ENCODE peak calls at places on chromosomes 4 and X, in four cellular contexts. O, U, L and G are unnamed samples.

GRCh38 chr4:27154706-27155105 is 294.1 kb downstream of the STIM2 start:
- DNase-seq in O (no peak), U (no peak), L (no peak), G (no peak)

GRCh38 chrX:14083783-14084182 is 54.1 kb upstream of the GEMIN8 start:
- DNase-seq in O (no peak), U (no peak), L (no peak), G (no peak)

GRCh38 chrX:13669246-13669689 is 16.3 kb downstream of the TCEANC start:
- DNase-seq in O (no peak), U (peak), L (no peak), G (no peak)

GRCh38 chrX:2610246-2611170 is 80.6 kb upstream of the CD99 start:
- DNase-seq in O (no peak), U (no peak), L (no peak), G (no peak)

GRCh38 chr4:87365348-87365747 is 25.6 kb downstream of the HSD17B11 start:
- DNase-seq in O (no peak), U (no peak), L (no peak), G (no peak)

GRCh38 chr4:7978489-7978888 is 38.8 kb upstream of the AFAP1 start:
- DNase-seq in O (no peak), U (no peak), L (no peak), G (no peak)

GRCh38 chr4:76562161-76562560 is 127.1 kb downstream of the SHROOM3 start:
- DNase-seq in O (no peak), U (no peak), L (no peak), G (no peak)

GRCh38 chr4:8274772-8275241 is 5.3 kb downstream of the HTRA3 start:
- DNase-seq in O (peak), U (no peak), L (no peak), G (no peak)

GRCh38 chr4:78901882-78902281 is 37.4 kb downstream of the PAQR3 start:
- DNase-seq in O (no peak), U (no peak), L (no peak), G (no peak)

GRCh38 chr4:15506464-15506863 is 36.8 kb downstream of the CC2D2A start:
- DNase-seq in O (no peak), U (no peak), L (no peak), G (no peak)

GRCh38 chrX:147072747-147073146 is 258.2 kb upstream of the CXorf51A start:
- DNase-seq in O (no peak), U (no peak), L (no peak), G (no peak)

GRCh38 chrX:107659768-107660167 is 31.5 kb downstream of the PRPS1 start:
- DNase-seq in O (peak), U (peak), L (no peak), G (no peak)

GRCh38 chr4:82084747-82085146 is 289.0 kb downstream of the HNRNPD start:
- DNase-seq in O (no peak), U (no peak), L (no peak), G (no peak)

GRCh38 chr4:38157592-38157991 is 197.4 kb downstream of the PTTG2 start:
- DNase-seq in O (no peak), U (no peak), L (no peak), G (no peak)

GRCh38 chr4:15755781-15756180 is 22.3 kb upstream of the CD38 start:
- DNase-seq in O (no peak), U (no peak), L (no peak), G (no peak)

GRCh38 chrX:119455264-119455663 is 13.0 kb upstream of the SLC25A5 start:
- DNase-seq in O (no peak), U (no peak), L (no peak), G (no peak)

GRCh38 chr4:115292320-115293092 is 179.1 kb upstream of the NDST4 start:
- DNase-seq in O (no peak), U (no peak), L (no peak), G (no peak)

GRCh38 chr4:8642651-8643321 is 50.2 kb downstream of the CPZ start:
- DNase-seq in O (no peak), U (no peak), L (no peak), G (no peak)

GRCh38 chrX:108736509-108737479 is at the start of gene IRS4:
- DNase-seq in O (peak), U (no peak), L (peak), G (peak)

GRCh38 chrX:108737754-108738153 is 1.4 kb upstream of the IRS4 start:
- DNase-seq in O (no peak), U (no peak), L (no peak), G (no peak)

GRCh38 chrX:108734426-108734825 is 1.9 kb downstream of the IRS4 start:
- DNase-seq in O (peak), U (no peak), L (no peak), G (no peak)

GRCh38 chrX:108735087-108735679 is 1.2 kb downstream of the IRS4 start:
- DNase-seq in O (peak), U (no peak), L (peak), G (peak)

GRCh38 chrX:108735680-108736508 is 469 bp downstream of the IRS4 start:
- DNase-seq in O (peak), U (no peak), L (peak), G (peak)
- TF ChIP-seq TEAD4 in O (no peak), U (no peak), L (no peak), G (no peak)

DNA sequence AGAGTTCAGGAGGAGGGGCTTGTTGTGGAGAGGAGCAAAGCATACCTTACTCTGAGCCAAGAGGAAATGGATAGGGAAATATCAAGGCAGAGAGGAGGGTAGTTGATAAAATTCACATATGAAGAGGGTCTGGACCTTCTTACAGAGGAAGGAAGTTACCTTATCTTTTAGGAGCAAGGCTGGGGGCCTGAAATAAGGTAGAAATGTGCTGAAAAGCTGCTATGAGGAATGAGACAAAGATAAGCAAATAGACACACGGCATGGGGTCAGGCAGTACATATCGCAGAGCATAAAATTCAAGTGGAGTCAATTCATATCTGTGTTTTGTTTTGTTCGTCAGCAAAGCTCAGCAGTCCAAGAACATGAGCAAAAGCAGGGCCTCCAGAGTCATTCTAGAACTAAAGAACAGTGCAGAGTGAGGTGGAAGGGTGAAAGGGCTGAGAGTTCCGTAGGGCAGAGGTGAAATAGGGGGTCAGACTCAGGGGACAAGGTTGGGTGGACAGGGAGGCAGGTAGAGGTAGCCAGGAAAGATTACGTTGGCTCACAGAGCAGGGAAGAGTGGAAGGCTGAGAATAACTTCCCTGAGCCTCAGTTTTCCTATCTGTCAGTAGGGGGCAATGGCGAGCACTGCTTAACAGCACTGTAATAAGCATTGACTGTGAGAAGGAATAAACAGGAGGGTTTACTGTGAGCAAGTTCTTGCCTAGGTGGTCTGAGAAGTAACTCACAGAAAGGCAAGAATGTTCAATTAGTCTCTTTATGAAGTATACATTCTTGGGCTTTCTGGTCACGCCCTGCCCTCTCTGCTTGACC is 9.2 kb downstream of the VSIG4 start:
- DNase-seq in O (peak), U (peak), L (peak), G (peak)
- TF ChIP-seq TEAD4 in O (no peak), U (no peak), L (no peak), G (no peak)

DNA sequence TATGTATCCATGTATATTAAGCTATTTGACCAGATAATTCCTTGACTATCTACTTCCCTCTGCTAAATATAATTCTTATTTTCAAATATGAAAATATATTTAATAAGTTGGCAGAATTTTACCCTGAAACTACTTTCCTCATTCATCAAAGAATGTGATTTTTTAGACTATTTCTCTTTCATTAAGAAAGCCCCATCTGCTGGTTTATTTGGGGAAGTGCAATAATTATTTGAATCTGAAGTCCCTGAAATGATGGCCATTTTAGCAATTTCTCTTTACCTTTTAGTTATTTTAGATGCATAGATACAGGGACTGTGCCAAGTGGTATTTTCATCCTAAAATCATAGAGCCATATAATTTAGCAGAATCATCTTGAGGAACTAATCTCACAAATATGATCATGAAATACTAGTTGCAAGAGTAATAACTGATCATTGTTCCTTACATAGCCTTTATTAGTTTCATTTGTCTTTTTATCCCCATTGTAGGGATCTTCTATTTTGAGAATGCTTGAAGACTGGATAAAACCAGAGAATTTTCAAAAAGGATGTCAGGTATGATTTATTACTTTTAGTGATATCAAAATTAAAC is 39.0 kb downstream of the ENPEP start:
- DNase-seq in O (peak), U (peak), L (no peak), G (no peak)
- TF ChIP-seq TEAD4 in O (no peak), U (no peak), L (no peak), G (no peak)

GRCh38 chrX:19627533-19627932 is 112.2 kb upstream of the MAP3K15 start:
- DNase-seq in O (no peak), U (no peak), L (no peak), G (no peak)

GRCh38 chrX:19629541-19629940 is 114.2 kb upstream of the MAP3K15 start:
- DNase-seq in O (peak), U (no peak), L (no peak), G (no peak)

GRCh38 chrX:19630776-19631707 is 115.7 kb upstream of the MAP3K15 start:
- DNase-seq in O (no peak), U (no peak), L (no peak), G (no peak)

GRCh38 chrX:19628006-19628575 is 112.8 kb upstream of the MAP3K15 start:
- DNase-seq in O (no peak), U (no peak), L (no peak), G (no peak)

DNA sequence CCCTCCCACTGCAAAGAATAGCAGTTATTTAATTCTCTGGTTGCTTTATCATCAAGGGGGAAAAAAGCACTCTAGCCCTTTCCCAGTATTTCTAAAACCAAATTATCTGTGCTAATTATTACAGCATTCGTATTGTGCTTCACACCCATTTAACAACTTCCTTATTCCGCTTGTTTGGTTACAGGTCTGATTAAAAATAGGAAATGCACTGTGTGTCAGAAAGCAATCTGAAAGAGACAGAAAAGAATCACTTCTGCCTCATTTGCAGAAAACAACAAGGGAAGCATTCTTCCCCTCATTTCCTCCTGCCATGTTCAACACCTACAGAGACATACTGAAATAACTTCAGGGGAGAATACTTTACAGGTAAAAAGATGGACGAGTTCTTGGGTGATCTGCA is 114.9 kb upstream of the MAP3K15 start:
- DNase-seq in O (no peak), U (no peak), L (no peak), G (no peak)
- TF ChIP-seq TEAD4 in O (no peak), U (no peak), L (no peak), G (no peak)

GRCh38 chr4:4720671-4721070 is 138.8 kb upstream of the MSX1 start:
- DNase-seq in O (no peak), U (no peak), L (no peak), G (no peak)
- TF ChIP-seq TEAD4 in O (no peak), U (no peak), L (no peak), G (no peak)

GRCh38 chr4:137509855-137510282 is 22.4 kb downstream of the PCDH18 start:
- DNase-seq in O (no peak), U (no peak), L (no peak), G (no peak)
- TF ChIP-seq TEAD4 in O (no peak), U (no peak), L (no peak), G (no peak)

GRCh38 chr4:148445071-148445902 is 3.1 kb upstream of the NR3C2 start:
- DNase-seq in O (peak), U (peak), L (peak), G (peak)

GRCh38 chr4:148445903-148446261 is 3.7 kb upstream of the NR3C2 start:
- DNase-seq in O (no peak), U (no peak), L (no peak), G (no peak)

GRCh38 chr4:148443550-148444295 is 1.5 kb upstream of the NR3C2 start:
- DNase-seq in O (peak), U (no peak), L (peak), G (peak)

GRCh38 chr4:148442830-148443549 is 776 bp upstream of the NR3C2 start:
- DNase-seq in O (peak), U (no peak), L (no peak), G (no peak)

DNA sequence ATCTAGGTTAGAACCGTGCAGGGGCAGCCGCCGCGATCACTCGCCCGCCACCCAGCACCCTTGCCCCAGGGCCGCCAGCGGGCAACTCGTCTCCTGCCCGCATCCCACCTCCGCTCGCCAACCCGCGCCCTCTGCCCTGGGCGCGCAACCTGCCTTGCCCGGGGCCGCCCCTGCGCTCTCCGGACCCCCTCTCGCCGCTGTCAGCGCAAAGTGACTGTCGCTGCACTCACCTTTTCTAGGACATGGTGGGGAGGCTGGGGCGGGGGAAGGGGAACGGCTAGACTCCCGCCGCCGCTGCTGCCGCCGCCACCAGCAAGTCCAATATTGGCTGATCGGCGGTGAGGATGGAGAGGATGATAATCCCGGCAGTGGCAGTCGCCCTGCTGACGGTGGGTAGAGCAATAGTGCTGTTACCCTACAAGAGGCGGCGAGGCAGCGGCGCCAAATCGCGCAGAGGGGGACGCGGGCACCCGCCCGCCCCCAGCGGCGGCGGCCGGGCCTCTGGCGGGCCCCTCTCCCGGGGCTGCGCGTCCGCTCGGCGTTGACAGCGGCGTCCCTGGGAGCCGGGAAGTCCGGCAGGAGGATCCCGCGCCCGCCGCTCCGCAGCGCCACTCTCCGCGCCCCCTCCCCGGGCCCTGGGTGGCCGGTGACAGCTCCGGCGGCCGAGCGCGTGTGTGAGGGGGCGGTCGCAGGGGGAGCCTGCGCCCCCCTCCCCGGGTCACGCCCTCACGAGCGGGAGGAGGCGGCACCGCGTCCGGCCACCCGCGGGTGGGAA is 2.3 kb upstream of the NR3C2 start:
- DNase-seq in O (peak), U (no peak), L (peak), G (peak)
- TF ChIP-seq TEAD4 in O (no peak), U (no peak), L (no peak), G (no peak)

GRCh38 chr4:2284161-2284933 is 22.4 kb upstream of the MXD4 start:
- DNase-seq in O (no peak), U (no peak), L (no peak), G (no peak)

GRCh38 chr4:2283199-2283711 is 21.3 kb upstream of the MXD4 start:
- DNase-seq in O (no peak), U (no peak), L (no peak), G (no peak)

GRCh38 chr4:2284934-2285664 is 23.2 kb upstream of the MXD4 start:
- DNase-seq in O (no peak), U (no peak), L (no peak), G (no peak)

GRCh38 chr4:2280531-2281300 is 18.8 kb upstream of the MXD4 start:
- DNase-seq in O (no peak), U (no peak), L (no peak), G (no peak)

DNA sequence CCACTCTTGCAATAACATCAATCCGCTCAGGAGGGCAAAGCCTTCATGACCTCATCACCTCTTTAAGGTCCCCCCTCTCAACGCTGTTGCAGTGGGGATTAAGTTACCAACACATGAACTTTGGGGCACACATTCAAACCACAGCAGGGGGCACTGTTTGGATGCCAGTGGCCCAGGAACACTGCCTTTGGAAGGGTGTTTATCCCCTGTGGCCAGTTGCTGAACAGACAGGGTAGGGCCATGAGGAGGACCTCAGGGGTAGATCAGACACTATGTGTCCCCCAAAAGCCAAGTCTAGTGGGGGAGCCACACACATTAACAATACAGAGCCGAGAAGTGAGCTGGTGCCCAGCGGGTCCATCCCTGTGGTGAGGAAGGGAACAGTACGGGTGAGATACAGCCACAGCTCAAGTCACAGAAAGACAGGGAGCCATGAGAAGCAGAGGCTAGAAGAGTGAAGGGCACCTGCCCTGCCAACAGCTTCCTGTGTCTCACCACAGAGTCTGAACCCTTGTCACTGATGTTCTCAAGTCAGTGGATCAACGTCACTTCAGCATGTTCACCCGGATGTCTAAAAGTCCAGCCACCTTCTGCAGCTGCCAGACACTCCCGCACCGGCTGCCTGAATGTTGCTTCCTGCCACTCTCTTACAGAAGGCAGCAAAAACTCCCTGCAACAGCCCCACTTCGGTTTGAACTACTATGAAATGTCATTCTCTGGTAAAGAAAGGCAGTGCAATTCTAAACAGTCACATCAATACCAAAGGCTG is 19.9 kb upstream of the MXD4 start:
- DNase-seq in O (no peak), U (no peak), L (no peak), G (no peak)
- TF ChIP-seq TEAD4 in O (no peak), U (no peak), L (no peak), G (no peak)